ENCODE peak calls at places on chromosomes 4 and X, in eight cellular contexts. H is stomach, F is ovary, I is suprapubic skin, N is HepG2, L is tibial nerve, O is SK-N-SH, T is upper lobe of left lung. V is an unnamed sample.
A peak's percentile ranks its signal among the peaks of the same experiment; 100 is the strongest.

GRCh38 chr4:99059550-99059949 is 29.0 kb downstream of the ADH5 start:
- DNase-seq in O (no peak), H (no peak), T (no peak), I (no peak), N (no peak), F (no peak), L (no peak), V (no peak)

GRCh38 chrX:97310373-97310772 is 426.7 kb downstream of the RPA4 start:
- DNase-seq in I (no peak), H (no peak), F (no peak), T (no peak), L (no peak), N (no peak), O (no peak), V (no peak)

GRCh38 chrX:373641-374471 is 12.9 kb downstream of the PPP2R3B start:
- DNase-seq in N (peak; percentile 27), H (no peak), I (no peak), T (peak; percentile 85), O (no peak), F (no peak), L (no peak), V (no peak)

GRCh38 chr4:182074842-182075241 is 168.4 kb upstream of the TENM3 start:
- DNase-seq in O (no peak), T (no peak), H (no peak), L (no peak), F (no peak), N (no peak), I (no peak), V (no peak)

GRCh38 chr4:67087897-67088296 is 457.4 kb downstream of the CENPC start:
- DNase-seq in H (peak; percentile 41), N (peak; percentile 27), I (no peak), F (no peak), L (peak; percentile 64), T (no peak), O (peak; percentile 10), V (no peak)

GRCh38 chr4:141538001-141538400 is 98.4 kb upstream of the IL15 start:
- DNase-seq in F (no peak), H (no peak), T (no peak), I (no peak), N (no peak), O (no peak), L (no peak), V (no peak)

GRCh38 chr4:71066737-71067716 is 73.6 kb downstream of the DCK start:
- DNase-seq in O (no peak), I (no peak), L (no peak), F (no peak), N (peak; percentile 85), T (no peak), H (no peak), V (no peak)

GRCh38 chrX:850471-850916 is 219.9 kb downstream of the SHOX start:
- DNase-seq in O (no peak), L (no peak), F (no peak), H (no peak), T (no peak), N (peak; percentile 4), I (no peak), V (peak; percentile 39)

GRCh38 chr4:173424899-173425805 is 26.2 kb upstream of the SCRG1 start:
- DNase-seq in O (no peak), I (no peak), L (no peak), F (no peak), N (no peak), T (no peak), H (no peak), V (no peak)

DNA sequence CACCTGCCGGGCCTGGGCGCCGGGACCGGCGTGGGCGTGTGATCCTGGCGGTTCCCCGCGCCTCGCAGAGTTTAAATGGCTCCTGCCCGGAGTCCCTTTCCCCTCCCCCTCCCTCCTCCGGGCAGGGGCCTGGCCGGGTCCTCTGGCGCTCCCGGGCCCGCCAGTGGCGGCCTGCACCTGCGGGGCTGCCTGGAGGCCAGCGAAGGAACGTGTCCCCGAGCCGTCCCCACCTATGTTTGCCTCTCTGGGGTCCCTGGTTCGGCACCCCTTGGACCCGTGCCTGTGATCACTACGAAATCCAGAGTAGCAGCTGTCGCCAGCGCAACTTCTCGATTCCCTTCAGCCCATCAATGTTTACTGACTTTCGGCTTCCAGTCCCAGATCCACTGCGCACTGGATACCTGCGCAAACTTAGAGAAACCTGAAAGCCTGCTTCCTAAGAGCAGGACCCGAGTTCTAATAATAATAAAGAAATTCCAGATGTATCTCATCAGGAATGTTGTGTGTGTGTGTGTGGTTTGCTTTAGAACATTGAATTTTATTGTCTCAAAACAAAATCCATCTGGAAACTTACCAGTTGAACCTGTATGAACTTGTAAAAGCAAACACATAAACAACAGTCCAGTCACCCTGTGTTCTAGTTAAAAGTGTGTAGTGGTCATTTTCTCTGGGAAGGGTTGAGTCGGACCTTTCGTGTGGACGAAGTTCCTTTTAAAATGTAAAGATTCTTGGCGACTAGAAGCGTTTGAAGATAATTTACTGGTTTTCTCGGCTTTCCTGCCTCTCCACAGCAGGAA is 808 bp downstream of the SHROOM2 start:
- DNase-seq in L (no peak), I (no peak), O (peak; percentile 51), H (no peak), N (no peak), T (no peak), F (peak; percentile 58), V (no peak)
- H3K4me3 ChIP-seq in L (peak overlapping the region; percentile 20), I (peak overlapping the region; percentile 57), O (no peak overlapping the region), H (peak overlapping the region; percentile 60), N (peak overlapping the region; percentile 71), T (peak overlapping the region; percentile 36), F (peak overlapping the region; percentile 38), V (peak overlapping the region; percentile 53)

GRCh38 chrX:3713225-3713936 is at the start of gene PRKX:
- DNase-seq in F (peak; percentile 74), L (no peak), N (no peak), I (no peak), H (peak; percentile 63), O (peak; percentile 90), T (peak; percentile 93), V (no peak)

GRCh38 chrX:3713937-3714434 is 537 bp upstream of the PRKX start:
- DNase-seq in F (no peak), I (no peak), O (peak; percentile 23), L (no peak), H (no peak), T (no peak), N (no peak), V (no peak)

GRCh38 chrX:3712870-3713224 is 602 bp downstream of the PRKX start:
- DNase-seq in L (no peak), T (no peak), F (no peak), N (no peak), I (peak; percentile 68), H (no peak), O (no peak), V (no peak)

GRCh38 chrX:3711331-3711917 is 2.0 kb downstream of the PRKX start:
- DNase-seq in H (no peak), N (no peak), T (no peak), O (no peak), I (no peak), F (no peak), L (no peak), V (no peak)

GRCh38 chrX:3712080-3712869 is 1.2 kb downstream of the PRKX start:
- DNase-seq in L (peak; percentile 14), I (no peak), F (peak; percentile 41), O (no peak), N (no peak), T (no peak), H (no peak), V (no peak)
- TF ChIP-seq EP300 in L (no peak), I (no peak), F (no peak), O (no peak), N (no peak), T (no peak), H (no peak), V (no peak)

GRCh38 chr4:158314756-158315487 is 104.6 kb downstream of the TMEM144 start:
- DNase-seq in L (peak; percentile 8), I (no peak), N (no peak), F (no peak), T (no peak), O (no peak), H (no peak), V (no peak)

GRCh38 chr4:158322119-158322518 is 111.8 kb downstream of the TMEM144 start:
- DNase-seq in N (no peak), I (no peak), T (no peak), H (no peak), O (peak; percentile 46), L (no peak), F (no peak), V (no peak)

GRCh38 chr4:158316264-158316663 is 106.0 kb downstream of the TMEM144 start:
- DNase-seq in T (no peak), L (no peak), N (no peak), H (no peak), F (no peak), O (no peak), I (no peak), V (no peak)

GRCh38 chr4:158315706-158316105 is 105.4 kb downstream of the TMEM144 start:
- DNase-seq in H (no peak), O (no peak), N (no peak), I (no peak), T (no peak), F (no peak), L (no peak), V (no peak)

GRCh38 chr4:158319880-158320279 is 109.6 kb downstream of the TMEM144 start:
- DNase-seq in N (no peak), O (no peak), F (no peak), I (no peak), T (peak; percentile 15), H (no peak), L (no peak), V (no peak)
- H3K27ac ChIP-seq in N (no peak overlapping the region), O (no peak overlapping the region), F (no peak overlapping the region), I (no peak overlapping the region), T (no peak overlapping the region), H (no peak overlapping the region), L (no peak overlapping the region), V (no peak overlapping the region)

GRCh38 chr4:7051905-7052304 is 8.7 kb downstream of the TADA2B start:
- DNase-seq in T (no peak), I (peak; percentile 71), O (no peak), L (no peak), H (no peak), F (peak; percentile 37), N (no peak), V (no peak)

GRCh38 chr4:7051144-7051495 is 7.9 kb downstream of the TADA2B start:
- DNase-seq in L (no peak), I (no peak), F (peak; percentile 40), T (no peak), H (no peak), N (no peak), O (no peak), V (no peak)

GRCh38 chr4:7050481-7051143 is 7.4 kb downstream of the TADA2B start:
- DNase-seq in F (peak; percentile 85), H (peak; percentile 54), N (no peak), L (no peak), T (no peak), O (no peak), I (no peak), V (no peak)

GRCh38 chr4:7052923-7053715 is 9.9 kb downstream of the TADA2B start:
- DNase-seq in I (peak; percentile 79), H (peak; percentile 46), L (no peak), N (no peak), F (peak; percentile 43), O (no peak), T (no peak), V (no peak)

DNA sequence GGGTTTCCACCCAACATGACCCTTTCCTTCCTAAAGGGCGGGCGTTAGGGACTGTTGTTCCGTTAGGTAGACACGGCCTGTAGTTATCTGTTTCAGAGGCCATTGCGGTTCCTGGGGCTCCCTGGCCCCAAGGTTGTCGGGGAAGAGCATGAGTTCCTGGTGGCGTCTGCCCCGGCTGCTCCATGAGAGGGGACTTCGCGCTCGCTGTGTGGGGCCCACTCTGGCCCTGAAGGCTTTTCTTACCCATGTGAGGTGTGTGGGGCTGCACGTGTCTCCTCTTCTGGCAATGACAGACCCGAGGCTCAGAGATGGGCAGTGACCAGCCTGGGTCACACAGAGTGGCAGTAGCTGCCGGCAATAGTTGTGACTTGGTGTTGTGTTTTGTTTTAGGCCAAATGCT is 9.1 kb downstream of the TADA2B start:
- DNase-seq in O (no peak), I (no peak), N (no peak), F (peak; percentile 22), L (no peak), T (no peak), H (no peak), V (no peak)
- H3K4me3 ChIP-seq in O (no peak overlapping the region), I (no peak overlapping the region), N (no peak overlapping the region), F (no peak overlapping the region), L (no peak overlapping the region), T (no peak overlapping the region), H (no peak overlapping the region), V (no peak overlapping the region)

V was measured in esophagus muscularis mucosa.